ENCODE peak calls at places on chromosome 18, in six cellular contexts. V is neural crest cell, B is colonic mucosa, K is NCI-H1417, O is IMR-90, E is NCI-H1105 treated with DMSO at 0.1 percent for 48 hours. F is an unnamed sample.

GRCh38 chr18:49510393-49511115 is 23.5 kb upstream of the C18orf32 start:
- DNase-seq in V (peak; percentile 51), K (peak; percentile 38), E (peak; percentile 87), O (peak; percentile 40), B (peak; percentile 50), F (peak; percentile 50)

GRCh38 chr18:68263481-68263880 is 451.4 kb downstream of the TMX3 start:
- DNase-seq in E (no peak), V (no peak), O (peak; percentile 48), K (no peak), B (no peak), F (no peak)

GRCh38 chr18:27803957-27804356 is 373.0 kb downstream of the CDH2 start:
- DNase-seq in E (no peak), V (no peak), K (no peak), O (no peak), B (no peak), F (no peak)

GRCh38 chr18:23943903-23944624 is 70.5 kb upstream of the TTC39C start:
- DNase-seq in B (no peak), E (no peak), V (no peak), K (no peak), O (peak; percentile 90), F (no peak)

GRCh38 chr18:72056171-72056570 is 488.0 kb downstream of the CBLN2 start:
- DNase-seq in V (no peak), E (peak; percentile 65), K (peak; percentile 14), B (no peak), O (no peak), F (no peak)

GRCh38 chr18:32157580-32157979 is 32.3 kb upstream of the MEP1B start:
- DNase-seq in B (no peak), E (no peak), V (no peak), O (no peak), K (no peak), F (no peak)

GRCh38 chr18:50879302-50880107 is 587 bp downstream of the ME2 start:
- DNase-seq in B (peak; percentile 53), K (no peak), E (peak; percentile 58), O (peak; percentile 38), V (no peak), F (no peak)

GRCh38 chr18:3508576-3509559 is 58.9 kb downstream of the TGIF1 start:
- DNase-seq in K (peak; percentile 78), O (no peak), E (peak; percentile 25), B (no peak), V (no peak), F (no peak)

GRCh38 chr18:78979058-78979680 is 449 bp upstream of the SALL3 start:
- DNase-seq in E (no peak), V (no peak), B (no peak), O (no peak), K (no peak), F (no peak)

GRCh38 chr18:76476665-76477561 is 18.1 kb downstream of the ZNF516 start:
- DNase-seq in K (no peak), B (peak; percentile 50), O (peak; percentile 97), E (no peak), V (no peak), F (no peak)

GRCh38 chr18:60246606-60247005 is 126.0 kb downstream of the MC4R start:
- DNase-seq in E (no peak), V (no peak), B (no peak), K (no peak), O (no peak), F (no peak)

GRCh38 chr18:57898506-57899124 is 95.5 kb upstream of the ATP8B1 start:
- DNase-seq in E (peak; percentile 89), O (peak; percentile 94), B (no peak), V (no peak), K (peak; percentile 59), F (no peak)

GRCh38 chr18:34261865-34262780 is 37.4 kb upstream of the NOL4 start:
- DNase-seq in O (no peak), E (no peak), K (no peak), B (no peak), V (no peak), F (no peak)

GRCh38 chr18:73826098-73826497 is 321.5 kb downstream of the FBXO15 start:
- DNase-seq in O (peak; percentile 76), V (no peak), B (no peak), E (no peak), K (no peak), F (no peak)

GRCh38 chr18:34314847-34315246 is 90.1 kb upstream of the NOL4 start:
- DNase-seq in E (no peak), B (no peak), K (no peak), V (no peak), O (no peak), F (no peak)

GRCh38 chr18:3920832-3921231 is 470.9 kb downstream of the TGIF1 start:
- DNase-seq in B (no peak), V (no peak), E (no peak), O (peak; percentile 60), K (no peak), F (no peak)

GRCh38 chr18:25832008-25832604 is 258.3 kb downstream of the SS18 start:
- DNase-seq in E (peak; percentile 19), O (peak; percentile 61), B (peak; percentile 42), K (peak; percentile 38), V (peak; percentile 65), F (no peak)

GRCh38 chr18:25056456-25056855 is 295.5 kb downstream of the ZNF521 start:
- DNase-seq in V (no peak), E (peak; percentile 52), O (no peak), B (no peak), K (no peak), F (no peak)

GRCh38 chr18:58578835-58579560 is 49.9 kb downstream of the ALPK2 start:
- DNase-seq in V (no peak), O (peak; percentile 88), K (no peak), B (no peak), E (no peak), F (no peak)

GRCh38 chr18:50629148-50629631 is 69.3 kb downstream of the MAPK4 start:
- DNase-seq in V (no peak), B (no peak), K (peak; percentile 91), O (no peak), E (peak; percentile 98), F (peak; percentile 87)

GRCh38 chr18:59742325-59743111 is 45.3 kb upstream of the CCBE1 start:
- DNase-seq in B (no peak), E (no peak), V (no peak), K (peak; percentile 70), O (peak; percentile 62), F (peak; percentile 1)

GRCh38 chr18:40810371-40810770 is 1144.7 kb upstream of the PIK3C3 start:
- DNase-seq in V (no peak), B (no peak), E (no peak), K (no peak), O (peak; percentile 51), F (no peak)